ENCODE peak calls at places on chromosome 16, in four cellular contexts. One of them, this sample, is unnamed.

GRCh38 chr16:46607529-46607928 is 13.7 kb downstream of the SHCBP1 start:
- DNase-seq in NB4: peak; percentile 57
- DNase-seq in transverse colon: no peak
- DNase-seq in ovary: no peak
- DNase-seq in this sample: no peak

GRCh38 chr16:74877706-74878105 is 103.1 kb upstream of the FA2H start:
- DNase-seq in transverse colon: no peak
- DNase-seq in ovary: no peak
- DNase-seq in NB4: no peak
- DNase-seq in this sample: no peak

GRCh38 chr16:2483160-2483559 is 8.2 kb downstream of the TBC1D24 start:
- DNase-seq in ovary: no peak
- DNase-seq in transverse colon: no peak
- DNase-seq in NB4: no peak
- DNase-seq in this sample: no peak

GRCh38 chr16:86730597-86730996 is 152.2 kb downstream of the FOXL1 start:
- DNase-seq in ovary: no peak
- DNase-seq in transverse colon: no peak
- DNase-seq in NB4: no peak
- DNase-seq in this sample: no peak

GRCh38 chr16:70725024-70725911 is 39.4 kb upstream of the MTSS2 start:
- DNase-seq in ovary: peak; percentile 53
- DNase-seq in transverse colon: no peak
- DNase-seq in NB4: no peak
- DNase-seq in this sample: peak; percentile 50

GRCh38 chr16:38941-39892 is 14.2 kb downstream of the POLR3K start:
- DNase-seq in ovary: no peak
- DNase-seq in transverse colon: peak; percentile 77
- DNase-seq in NB4: peak; percentile 61
- DNase-seq in this sample: no peak

GRCh38 chr16:86227041-86227440 is 283.3 kb upstream of the FOXF1 start:
- DNase-seq in NB4: no peak
- DNase-seq in ovary: no peak
- DNase-seq in transverse colon: no peak
- DNase-seq in this sample: no peak

GRCh38 chr16:69703638-69704037 is 22.7 kb downstream of the NQO1 start:
- DNase-seq in transverse colon: no peak
- DNase-seq in NB4: no peak
- DNase-seq in ovary: no peak
- DNase-seq in this sample: no peak

GRCh38 chr16:77775911-77776909 is 12.2 kb upstream of the VAT1L start:
- DNase-seq in transverse colon: no peak
- DNase-seq in NB4: no peak
- DNase-seq in ovary: no peak
- DNase-seq in this sample: no peak

GRCh38 chr16:2034695-2035430 is 8.2 kb downstream of the NHERF2 start:
- DNase-seq in transverse colon: no peak
- DNase-seq in NB4: no peak
- DNase-seq in ovary: no peak
- DNase-seq in this sample: no peak

GRCh38 chr16:54282202-54282922 is 4.2 kb downstream of the IRX3 start:
- DNase-seq in NB4: peak; percentile 70
- DNase-seq in transverse colon: peak; percentile 44
- DNase-seq in ovary: no peak
- DNase-seq in this sample: peak; percentile 63

GRCh38 chr16:70453891-70454220 is 539 bp upstream of the FCSK start:
- DNase-seq in transverse colon: no peak
- DNase-seq in NB4: no peak
- DNase-seq in ovary: no peak
- DNase-seq in this sample: no peak

GRCh38 chr16:77250395-77250794 is 51.2 kb downstream of the SYCE1L start:
- DNase-seq in transverse colon: no peak
- DNase-seq in NB4: no peak
- DNase-seq in ovary: no peak
- DNase-seq in this sample: no peak

DNA sequence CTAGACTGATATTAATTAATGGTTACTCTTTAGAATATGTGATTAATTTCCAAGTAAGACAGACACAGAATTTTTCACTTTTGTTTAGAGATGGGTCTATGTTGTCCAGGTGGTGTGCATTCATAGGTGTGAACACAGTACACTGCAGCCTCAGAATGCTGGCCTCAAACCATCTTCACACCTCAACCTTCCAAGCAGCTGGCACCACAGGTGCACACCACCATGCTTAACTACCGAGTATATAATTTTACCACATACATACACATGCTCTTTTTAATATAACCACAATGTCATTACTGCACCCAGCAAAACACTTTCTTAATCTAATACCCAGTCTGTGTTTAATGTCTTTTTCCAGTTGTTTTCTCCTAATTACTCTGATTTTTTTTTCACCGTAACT is 23.9 kb downstream of the N4BP1 start:
- DNase-seq in ovary: no peak
- DNase-seq in NB4: no peak
- DNase-seq in transverse colon: no peak
- DNase-seq in this sample: no peak
- H3K4me3 ChIP-seq in ovary: no peak overlapping the region
- H3K4me3 ChIP-seq in NB4: no peak overlapping the region
- H3K4me3 ChIP-seq in transverse colon: no peak overlapping the region
- H3K4me3 ChIP-seq in this sample: no peak overlapping the region

DNA sequence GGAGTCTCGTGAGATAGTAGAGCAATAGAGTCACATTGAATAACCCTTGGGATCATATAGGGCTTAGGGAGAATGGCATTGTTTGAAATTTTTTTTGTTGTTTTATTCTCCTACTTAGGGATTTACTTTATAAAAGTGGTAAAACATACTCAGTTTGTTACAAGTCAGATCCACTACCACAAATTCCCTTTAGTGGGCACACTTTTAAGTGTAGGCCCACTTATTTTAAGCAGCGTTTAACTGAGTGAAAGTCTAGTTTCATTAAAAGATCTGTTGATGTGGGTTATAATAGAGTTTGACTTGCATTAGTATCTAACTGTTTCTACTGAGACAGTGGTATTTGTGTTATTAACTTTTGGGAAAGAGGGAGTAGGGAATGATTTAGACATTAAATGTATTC is 49.3 kb downstream of the USP10 start:
- DNase-seq in ovary: no peak
- DNase-seq in NB4: no peak
- DNase-seq in transverse colon: no peak
- DNase-seq in this sample: no peak
- TF ChIP-seq CTCF in ovary: no peak
- TF ChIP-seq CTCF in NB4: no peak
- TF ChIP-seq CTCF in transverse colon: no peak
- TF ChIP-seq CTCF in this sample: no peak

GRCh38 chr16:65116216-65116615 is 5.6 kb downstream of the CDH11 start:
- DNase-seq in ovary: no peak
- DNase-seq in NB4: no peak
- DNase-seq in transverse colon: no peak
- DNase-seq in this sample: no peak

GRCh38 chr16:65116818-65117430 is 4.9 kb downstream of the CDH11 start:
- DNase-seq in ovary: no peak
- DNase-seq in transverse colon: no peak
- DNase-seq in NB4: no peak
- DNase-seq in this sample: no peak

GRCh38 chr16:65113441-65113840 is 8.4 kb downstream of the CDH11 start:
- DNase-seq in ovary: no peak
- DNase-seq in transverse colon: no peak
- DNase-seq in NB4: no peak
- DNase-seq in this sample: no peak

GRCh38 chr16:65111306-65111705 is 10.6 kb downstream of the CDH11 start:
- DNase-seq in transverse colon: peak; percentile 67
- DNase-seq in NB4: no peak
- DNase-seq in ovary: no peak
- DNase-seq in this sample: no peak

GRCh38 chr16:65114527-65114926 is 7.3 kb downstream of the CDH11 start:
- DNase-seq in transverse colon: no peak
- DNase-seq in ovary: no peak
- DNase-seq in NB4: no peak
- DNase-seq in this sample: no peak
- H3K4me3 ChIP-seq in transverse colon: no peak overlapping the region
- H3K4me3 ChIP-seq in ovary: no peak overlapping the region
- H3K4me3 ChIP-seq in NB4: no peak overlapping the region
- H3K4me3 ChIP-seq in this sample: no peak overlapping the region

DNA sequence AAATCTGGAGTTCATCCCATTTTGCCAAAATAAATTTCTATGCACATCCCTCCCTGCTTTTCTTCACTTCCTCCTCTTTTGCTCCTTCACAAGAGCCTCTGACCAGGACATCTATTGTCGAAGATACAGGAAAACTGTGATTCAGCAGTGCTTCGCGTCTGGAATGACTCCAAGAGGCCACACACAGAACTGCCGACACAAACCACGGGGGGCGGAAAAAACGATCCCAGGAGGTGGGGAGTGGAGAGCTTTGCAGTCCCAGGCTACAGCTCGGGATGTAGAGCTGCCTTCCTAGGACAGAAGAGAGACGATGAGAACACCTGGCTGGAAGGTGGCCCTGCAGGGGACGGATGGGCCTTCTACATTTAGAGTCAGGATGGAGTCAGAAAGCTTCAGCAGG is 102.8 kb downstream of the XYLT1 start:
- DNase-seq in NB4: no peak
- DNase-seq in ovary: no peak
- DNase-seq in transverse colon: peak; percentile 41
- DNase-seq in this sample: no peak
- TF ChIP-seq CTCF in NB4: no peak
- TF ChIP-seq CTCF in ovary: no peak
- TF ChIP-seq CTCF in transverse colon: peak; percentile 14
- TF ChIP-seq CTCF in this sample: no peak

GRCh38 chr16:66959645-66960177 is 1.4 kb upstream of the CES3 start:
- DNase-seq in NB4: no peak
- DNase-seq in transverse colon: no peak
- DNase-seq in ovary: no peak
- DNase-seq in this sample: no peak
- H3K4me3 ChIP-seq in NB4: no peak overlapping the region
- H3K4me3 ChIP-seq in transverse colon: no peak overlapping the region
- H3K4me3 ChIP-seq in ovary: no peak overlapping the region
- H3K4me3 ChIP-seq in this sample: no peak overlapping the region

GRCh38 chr16:29656688-29657523 is 6.1 kb upstream of the SPN start:
- DNase-seq in ovary: no peak
- DNase-seq in NB4: peak; percentile 56
- DNase-seq in transverse colon: no peak
- DNase-seq in this sample: no peak

GRCh38 chr16:29653436-29653835 is 9.6 kb upstream of the SPN start:
- DNase-seq in ovary: no peak
- DNase-seq in transverse colon: no peak
- DNase-seq in NB4: peak; percentile 96
- DNase-seq in this sample: no peak

GRCh38 chr16:29646947-29647346 is 16.1 kb upstream of the SPN start:
- DNase-seq in transverse colon: no peak
- DNase-seq in NB4: no peak
- DNase-seq in ovary: no peak
- DNase-seq in this sample: no peak

GRCh38 chr16:29649560-29650494 is 13.2 kb upstream of the SPN start:
- DNase-seq in transverse colon: no peak
- DNase-seq in ovary: no peak
- DNase-seq in NB4: peak; percentile 78
- DNase-seq in this sample: no peak

GRCh38 chr16:29651950-29652349 is 11.1 kb upstream of the SPN start:
- DNase-seq in NB4: no peak
- DNase-seq in ovary: no peak
- DNase-seq in transverse colon: no peak
- DNase-seq in this sample: no peak
- TF ChIP-seq CTCF in NB4: no peak
- TF ChIP-seq CTCF in ovary: no peak
- TF ChIP-seq CTCF in transverse colon: no peak
- TF ChIP-seq CTCF in this sample: no peak

DNA sequence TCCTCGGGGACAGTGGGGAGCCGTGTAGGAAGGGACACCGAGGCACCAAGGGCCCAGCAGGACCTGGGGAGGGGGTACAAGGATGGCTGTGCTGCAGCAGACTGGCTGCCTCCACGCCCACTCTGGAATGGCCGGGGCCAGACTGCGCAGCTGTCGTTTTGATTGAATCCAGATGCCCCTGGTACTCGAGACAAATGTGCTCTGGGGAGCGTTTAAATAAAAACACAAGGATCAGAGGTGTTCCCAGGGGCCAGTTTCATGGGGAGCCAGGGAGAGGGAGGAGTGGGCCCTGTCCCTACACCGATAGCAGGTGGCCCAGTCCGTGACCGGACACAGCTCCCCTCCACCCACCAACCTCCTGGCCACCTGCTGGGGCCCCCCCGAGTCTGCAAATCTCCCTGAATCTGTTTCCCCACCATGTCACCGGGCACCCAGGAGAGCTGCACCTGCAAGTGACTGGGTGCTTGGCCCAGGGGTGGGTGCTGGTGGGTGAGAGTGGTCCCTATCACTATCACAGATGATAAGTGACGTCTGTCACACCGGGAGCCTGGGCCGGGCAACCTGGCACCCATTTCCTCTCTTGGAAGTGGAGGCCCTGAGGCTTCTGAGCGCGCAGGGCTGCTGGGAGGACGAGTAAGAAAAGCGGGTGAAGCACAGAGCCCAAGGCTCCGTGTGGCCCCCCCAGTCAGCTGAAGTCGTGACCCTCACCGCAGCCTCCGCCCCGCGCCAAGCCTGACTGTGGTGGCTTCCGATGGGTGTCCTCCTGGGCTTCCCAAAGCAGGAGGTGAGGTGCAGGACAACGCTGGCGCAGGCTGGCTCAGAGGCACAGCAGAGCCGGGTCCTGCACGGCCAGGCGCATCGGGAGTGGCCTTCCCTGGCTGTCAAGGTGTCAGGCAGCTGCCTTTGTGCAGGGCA is 21.2 kb upstream of the ACSF3 start:
- DNase-seq in ovary: no peak
- DNase-seq in NB4: no peak
- DNase-seq in transverse colon: no peak
- DNase-seq in this sample: no peak
- H3K4me3 ChIP-seq in ovary: no peak overlapping the region
- H3K4me3 ChIP-seq in NB4: no peak overlapping the region
- H3K4me3 ChIP-seq in transverse colon: no peak overlapping the region
- H3K4me3 ChIP-seq in this sample: no peak overlapping the region

GRCh38 chr16:50781043-50781442 is 39.2 kb downstream of the CYLD start:
- DNase-seq in NB4: peak; percentile 9
- DNase-seq in transverse colon: no peak
- DNase-seq in ovary: no peak
- DNase-seq in this sample: no peak
- TF ChIP-seq CTCF in NB4: peak; percentile 30
- TF ChIP-seq CTCF in transverse colon: no peak
- TF ChIP-seq CTCF in ovary: no peak
- TF ChIP-seq CTCF in this sample: no peak

This sample was measured in tibial artery.